ENCODE peak calls at places on chromosomes 3 and 15, in ten cellular contexts. One of them, this sample, is unnamed.
A peak's percentile ranks its signal among the peaks of the same experiment; 100 is the strongest.

GRCh38 chr3:39226106-39226741 is 33.8 kb upstream of the XIRP1 start:
- DNase-seq in A549: no peak
- DNase-seq in uterus: no peak
- DNase-seq in breast epithelium: no peak
- DNase-seq in esophagus muscularis mucosa: peak; percentile 55
- DNase-seq in IMR-90: no peak
- DNase-seq in heart left ventricle: no peak
- DNase-seq in spleen: no peak
- DNase-seq in body of pancreas: no peak
- DNase-seq in stomach: no peak
- DNase-seq in this sample: no peak

GRCh38 chr15:68797589-68798377 is 22.9 kb downstream of the ANP32A start:
- DNase-seq in spleen: no peak
- DNase-seq in stomach: no peak
- DNase-seq in A549: no peak
- DNase-seq in body of pancreas: no peak
- DNase-seq in uterus: no peak
- DNase-seq in IMR-90: no peak
- DNase-seq in esophagus muscularis mucosa: no peak
- DNase-seq in breast epithelium: no peak
- DNase-seq in heart left ventricle: no peak
- DNase-seq in this sample: no peak

GRCh38 chr15:38558714-38559059 is 5.9 kb downstream of the RASGRP1 start:
- DNase-seq in A549: no peak
- DNase-seq in IMR-90: peak; percentile 80
- DNase-seq in heart left ventricle: no peak
- DNase-seq in stomach: no peak
- DNase-seq in uterus: no peak
- DNase-seq in esophagus muscularis mucosa: no peak
- DNase-seq in body of pancreas: no peak
- DNase-seq in spleen: no peak
- DNase-seq in breast epithelium: no peak
- DNase-seq in this sample: no peak

GRCh38 chr3:122102191-122102935 is 47.2 kb downstream of the CD86 start:
- DNase-seq in heart left ventricle: no peak
- DNase-seq in breast epithelium: no peak
- DNase-seq in IMR-90: no peak
- DNase-seq in stomach: no peak
- DNase-seq in uterus: no peak
- DNase-seq in body of pancreas: no peak
- DNase-seq in spleen: no peak
- DNase-seq in A549: no peak
- DNase-seq in esophagus muscularis mucosa: no peak
- DNase-seq in this sample: no peak

GRCh38 chr3:187183903-187184302 is 13.4 kb upstream of the RTP1 start:
- DNase-seq in spleen: no peak
- DNase-seq in A549: no peak
- DNase-seq in body of pancreas: no peak
- DNase-seq in esophagus muscularis mucosa: no peak
- DNase-seq in heart left ventricle: no peak
- DNase-seq in stomach: no peak
- DNase-seq in IMR-90: no peak
- DNase-seq in uterus: no peak
- DNase-seq in breast epithelium: no peak
- DNase-seq in this sample: no peak

GRCh38 chr3:107772016-107772415 is 249.3 kb downstream of the BBX start:
- DNase-seq in A549: no peak
- DNase-seq in IMR-90: no peak
- DNase-seq in body of pancreas: no peak
- DNase-seq in breast epithelium: no peak
- DNase-seq in esophagus muscularis mucosa: no peak
- DNase-seq in heart left ventricle: no peak
- DNase-seq in spleen: no peak
- DNase-seq in uterus: no peak
- DNase-seq in stomach: no peak
- DNase-seq in this sample: no peak

GRCh38 chr15:31136612-31137328 is 35.2 kb upstream of the TRPM1 start:
- DNase-seq in stomach: no peak
- DNase-seq in A549: no peak
- DNase-seq in spleen: no peak
- DNase-seq in breast epithelium: no peak
- DNase-seq in IMR-90: no peak
- DNase-seq in uterus: no peak
- DNase-seq in esophagus muscularis mucosa: peak; percentile 31
- DNase-seq in body of pancreas: no peak
- DNase-seq in heart left ventricle: no peak
- DNase-seq in this sample: peak; percentile 28

GRCh38 chr15:55799287-55800212 is 56.6 kb upstream of the PRTG start:
- DNase-seq in heart left ventricle: no peak
- DNase-seq in IMR-90: peak; percentile 52
- DNase-seq in breast epithelium: no peak
- DNase-seq in body of pancreas: no peak
- DNase-seq in spleen: no peak
- DNase-seq in esophagus muscularis mucosa: no peak
- DNase-seq in stomach: peak; percentile 27
- DNase-seq in uterus: peak; percentile 30
- DNase-seq in A549: peak; percentile 63
- DNase-seq in this sample: no peak

GRCh38 chr3:192514754-192515660 is 212.3 kb downstream of the FGF12 start:
- DNase-seq in IMR-90: no peak
- DNase-seq in breast epithelium: no peak
- DNase-seq in A549: peak; percentile 13
- DNase-seq in uterus: no peak
- DNase-seq in esophagus muscularis mucosa: no peak
- DNase-seq in stomach: peak; percentile 31
- DNase-seq in heart left ventricle: peak; percentile 30
- DNase-seq in spleen: peak; percentile 74
- DNase-seq in body of pancreas: peak; percentile 87
- DNase-seq in this sample: no peak

GRCh38 chr15:50333229-50333628 is 21.8 kb downstream of the GABPB1 start:
- DNase-seq in body of pancreas: no peak
- DNase-seq in spleen: no peak
- DNase-seq in breast epithelium: no peak
- DNase-seq in stomach: no peak
- DNase-seq in esophagus muscularis mucosa: no peak
- DNase-seq in heart left ventricle: no peak
- DNase-seq in uterus: no peak
- DNase-seq in A549: no peak
- DNase-seq in IMR-90: no peak
- DNase-seq in this sample: no peak

GRCh38 chr15:72540606-72541237 is 66.6 kb downstream of the ARIH1 start:
- DNase-seq in esophagus muscularis mucosa: no peak
- DNase-seq in body of pancreas: no peak
- DNase-seq in IMR-90: no peak
- DNase-seq in uterus: no peak
- DNase-seq in heart left ventricle: no peak
- DNase-seq in stomach: no peak
- DNase-seq in A549: no peak
- DNase-seq in spleen: no peak
- DNase-seq in breast epithelium: no peak
- DNase-seq in this sample: no peak

GRCh38 chr3:184417619-184418327 is 37.9 kb downstream of the CHRD start:
- DNase-seq in uterus: peak; percentile 54
- DNase-seq in IMR-90: peak; percentile 51
- DNase-seq in stomach: peak; percentile 80
- DNase-seq in heart left ventricle: peak; percentile 69
- DNase-seq in spleen: peak; percentile 91
- DNase-seq in body of pancreas: peak; percentile 81
- DNase-seq in A549: peak; percentile 64
- DNase-seq in breast epithelium: peak; percentile 48
- DNase-seq in esophagus muscularis mucosa: no peak
- DNase-seq in this sample: peak; percentile 96

GRCh38 chr3:62525276-62525675 is 151.9 kb upstream of the FEZF2 start:
- DNase-seq in A549: no peak
- DNase-seq in stomach: no peak
- DNase-seq in heart left ventricle: no peak
- DNase-seq in body of pancreas: no peak
- DNase-seq in IMR-90: peak; percentile 2
- DNase-seq in spleen: no peak
- DNase-seq in esophagus muscularis mucosa: no peak
- DNase-seq in uterus: no peak
- DNase-seq in breast epithelium: no peak
- DNase-seq in this sample: no peak

GRCh38 chr3:140233702-140234101 is 298.7 kb downstream of the CLSTN2 start:
- DNase-seq in body of pancreas: no peak
- DNase-seq in breast epithelium: no peak
- DNase-seq in uterus: no peak
- DNase-seq in stomach: no peak
- DNase-seq in A549: no peak
- DNase-seq in heart left ventricle: no peak
- DNase-seq in spleen: no peak
- DNase-seq in esophagus muscularis mucosa: no peak
- DNase-seq in IMR-90: no peak
- DNase-seq in this sample: no peak

GRCh38 chr15:45635191-45635638 is 386 bp downstream of the SQOR start:
- DNase-seq in uterus: peak; percentile 50
- DNase-seq in stomach: peak; percentile 73
- DNase-seq in A549: peak; percentile 59
- DNase-seq in spleen: peak; percentile 94
- DNase-seq in IMR-90: no peak
- DNase-seq in body of pancreas: peak; percentile 77
- DNase-seq in breast epithelium: peak; percentile 45
- DNase-seq in esophagus muscularis mucosa: peak; percentile 95
- DNase-seq in heart left ventricle: peak; percentile 66
- DNase-seq in this sample: peak; percentile 51

GRCh38 chr3:97952280-97952679 is 20.0 kb downstream of the RIOX2 start:
- DNase-seq in body of pancreas: no peak
- DNase-seq in uterus: peak; percentile 33
- DNase-seq in stomach: peak; percentile 32
- DNase-seq in A549: no peak
- DNase-seq in spleen: no peak
- DNase-seq in heart left ventricle: no peak
- DNase-seq in breast epithelium: no peak
- DNase-seq in IMR-90: peak; percentile 74
- DNase-seq in esophagus muscularis mucosa: no peak
- DNase-seq in this sample: no peak

GRCh38 chr3:25820372-25820771 is 30.5 kb downstream of the OXSM start:
- DNase-seq in breast epithelium: no peak
- DNase-seq in IMR-90: peak; percentile 99
- DNase-seq in uterus: no peak
- DNase-seq in stomach: no peak
- DNase-seq in A549: no peak
- DNase-seq in spleen: no peak
- DNase-seq in body of pancreas: no peak
- DNase-seq in heart left ventricle: no peak
- DNase-seq in esophagus muscularis mucosa: no peak
- DNase-seq in this sample: no peak

GRCh38 chr15:99997112-99997651 is 263.9 kb upstream of the LYSMD4 start:
- DNase-seq in body of pancreas: no peak
- DNase-seq in spleen: peak; percentile 66
- DNase-seq in heart left ventricle: no peak
- DNase-seq in breast epithelium: no peak
- DNase-seq in IMR-90: no peak
- DNase-seq in uterus: peak; percentile 8
- DNase-seq in esophagus muscularis mucosa: no peak
- DNase-seq in A549: no peak
- DNase-seq in stomach: peak; percentile 22
- DNase-seq in this sample: peak; percentile 65

GRCh38 chr15:29938701-29939340 is 116.6 kb upstream of the TJP1 start:
- DNase-seq in body of pancreas: no peak
- DNase-seq in stomach: no peak
- DNase-seq in A549: no peak
- DNase-seq in uterus: no peak
- DNase-seq in IMR-90: peak; percentile 37
- DNase-seq in esophagus muscularis mucosa: no peak
- DNase-seq in breast epithelium: no peak
- DNase-seq in spleen: no peak
- DNase-seq in heart left ventricle: no peak
- DNase-seq in this sample: no peak
- TF ChIP-seq CTCF in body of pancreas: no peak
- TF ChIP-seq CTCF in stomach: no peak
- TF ChIP-seq CTCF in A549: peak; percentile 13
- TF ChIP-seq CTCF in uterus: peak; percentile 25
- TF ChIP-seq CTCF in IMR-90: peak; percentile 25
- TF ChIP-seq CTCF in esophagus muscularis mucosa: no peak
- TF ChIP-seq CTCF in breast epithelium: no peak
- TF ChIP-seq CTCF in spleen: no peak
- TF ChIP-seq CTCF in heart left ventricle: no peak
- TF ChIP-seq CTCF in this sample: no peak

DNA sequence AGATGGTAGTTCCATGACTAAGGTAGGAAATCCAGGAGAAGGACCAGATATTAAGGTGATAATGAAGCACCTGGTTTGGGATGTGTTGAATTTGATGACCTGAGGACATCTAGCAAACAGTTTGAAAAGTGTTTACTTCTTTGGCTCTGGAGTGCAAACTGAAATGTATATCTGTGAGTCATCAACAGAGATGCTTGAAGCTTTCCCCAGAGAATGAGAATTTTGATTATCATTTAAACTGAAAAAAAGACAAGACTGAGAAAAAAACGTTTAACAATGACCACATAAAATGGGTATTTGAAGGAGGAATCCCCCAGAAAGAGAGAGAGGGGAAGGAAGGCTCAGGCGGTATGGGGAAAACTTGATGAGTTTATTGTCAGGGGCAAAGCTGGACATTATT is 20.7 kb upstream of the GSK3B start:
- DNase-seq in stomach: no peak
- DNase-seq in IMR-90: peak; percentile 76
- DNase-seq in heart left ventricle: no peak
- DNase-seq in esophagus muscularis mucosa: no peak
- DNase-seq in spleen: no peak
- DNase-seq in body of pancreas: no peak
- DNase-seq in breast epithelium: no peak
- DNase-seq in A549: no peak
- DNase-seq in uterus: no peak
- DNase-seq in this sample: no peak
- TF ChIP-seq POLR2A in stomach: no peak
- TF ChIP-seq POLR2A in IMR-90: no peak
- TF ChIP-seq POLR2A in heart left ventricle: no peak
- TF ChIP-seq POLR2A in esophagus muscularis mucosa: no peak
- TF ChIP-seq POLR2A in spleen: no peak
- TF ChIP-seq POLR2A in body of pancreas: no peak
- TF ChIP-seq POLR2A in breast epithelium: no peak
- TF ChIP-seq POLR2A in A549: no peak
- TF ChIP-seq POLR2A in uterus: no peak
- TF ChIP-seq POLR2A in this sample: no peak

GRCh38 chr15:90547545-90547944 is 17.8 kb downstream of the CRTC3 start:
- DNase-seq in spleen: no peak
- DNase-seq in A549: no peak
- DNase-seq in esophagus muscularis mucosa: no peak
- DNase-seq in heart left ventricle: no peak
- DNase-seq in body of pancreas: no peak
- DNase-seq in uterus: no peak
- DNase-seq in breast epithelium: no peak
- DNase-seq in IMR-90: no peak
- DNase-seq in stomach: no peak
- DNase-seq in this sample: no peak
- H3K4me3 ChIP-seq in spleen: no peak overlapping the region
- H3K4me3 ChIP-seq in A549: no peak overlapping the region
- H3K4me3 ChIP-seq in esophagus muscularis mucosa: no peak overlapping the region
- H3K4me3 ChIP-seq in heart left ventricle: no peak overlapping the region
- H3K4me3 ChIP-seq in body of pancreas: no peak overlapping the region
- H3K4me3 ChIP-seq in uterus: no peak overlapping the region
- H3K4me3 ChIP-seq in breast epithelium: no peak overlapping the region
- H3K4me3 ChIP-seq in IMR-90: no peak overlapping the region
- H3K4me3 ChIP-seq in stomach: no peak overlapping the region
- H3K4me3 ChIP-seq in this sample: no peak overlapping the region

DNA sequence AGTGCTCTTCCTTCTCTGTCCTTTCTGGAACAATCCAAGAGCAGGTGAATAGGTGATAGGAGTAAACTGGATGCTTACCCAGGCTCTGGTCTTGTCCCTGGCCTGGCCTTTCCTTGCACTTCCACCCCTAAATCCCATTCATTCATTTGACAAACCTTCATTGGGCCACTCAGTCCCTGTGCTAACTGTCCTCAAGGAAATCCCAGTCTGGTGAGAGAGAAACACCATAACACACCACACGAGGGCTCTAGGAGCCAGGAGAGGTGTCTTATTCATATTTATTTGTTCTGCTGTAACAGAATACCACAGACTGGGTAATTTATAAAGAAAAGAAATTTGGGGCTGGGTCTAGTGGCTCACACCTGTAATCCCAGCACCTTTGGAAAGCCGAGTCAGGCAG is 22.8 kb downstream of the EFCC1 start:
- DNase-seq in heart left ventricle: no peak
- DNase-seq in esophagus muscularis mucosa: no peak
- DNase-seq in A549: peak; percentile 38
- DNase-seq in IMR-90: peak; percentile 28
- DNase-seq in breast epithelium: no peak
- DNase-seq in uterus: no peak
- DNase-seq in stomach: no peak
- DNase-seq in body of pancreas: no peak
- DNase-seq in spleen: no peak
- DNase-seq in this sample: no peak
- TF ChIP-seq CTCF in heart left ventricle: no peak
- TF ChIP-seq CTCF in esophagus muscularis mucosa: no peak
- TF ChIP-seq CTCF in A549: peak; percentile 22
- TF ChIP-seq CTCF in IMR-90: peak; percentile 33
- TF ChIP-seq CTCF in breast epithelium: no peak
- TF ChIP-seq CTCF in uterus: no peak
- TF ChIP-seq CTCF in stomach: peak; percentile 54
- TF ChIP-seq CTCF in body of pancreas: peak; percentile 51
- TF ChIP-seq CTCF in spleen: no peak
- TF ChIP-seq CTCF in this sample: no peak